ENCODE peak calls at places on chromosomes 1 and 21, in seven cellular contexts. One of them, this sample, is unnamed.

GRCh38 chr1:76425104-76425842 is 350.7 kb downstream of the ST6GALNAC3 start:
- DNase-seq in activated CD8-positive, alpha-beta T cell treated with anti-CD3 and anti-CD28 coated beads, Interleukin-2, amount 10 ng/mL, durations not matched to agents 7 days and 5 days: no peak
- DNase-seq in NCI-H1092 treated with DMSO at 0.1 percent for 48 hours: no peak
- DNase-seq in colonic mucosa: no peak
- DNase-seq in heart right ventricle: no peak
- DNase-seq in PC-3: no peak
- DNase-seq in C1 segment of cervical spinal cord: no peak
- DNase-seq in this sample: no peak

GRCh38 chr1:153532769-153533599 is 2.8 kb downstream of the S100A6 start:
- DNase-seq in NCI-H1092 treated with DMSO at 0.1 percent for 48 hours: peak
- DNase-seq in heart right ventricle: peak
- DNase-seq in colonic mucosa: peak
- DNase-seq in activated CD8-positive, alpha-beta T cell treated with anti-CD3 and anti-CD28 coated beads, Interleukin-2, amount 10 ng/mL, durations not matched to agents 7 days and 5 days: peak
- DNase-seq in C1 segment of cervical spinal cord: peak
- DNase-seq in PC-3: peak
- DNase-seq in this sample: peak

GRCh38 chr1:10553124-10553523 is 78.4 kb downstream of the PEX14 start:
- DNase-seq in PC-3: no peak
- DNase-seq in C1 segment of cervical spinal cord: no peak
- DNase-seq in heart right ventricle: no peak
- DNase-seq in colonic mucosa: no peak
- DNase-seq in NCI-H1092 treated with DMSO at 0.1 percent for 48 hours: no peak
- DNase-seq in activated CD8-positive, alpha-beta T cell treated with anti-CD3 and anti-CD28 coated beads, Interleukin-2, amount 10 ng/mL, durations not matched to agents 7 days and 5 days: no peak
- DNase-seq in this sample: no peak

GRCh38 chr1:25743164-25744139 is 56.5 kb upstream of the SELENON start:
- DNase-seq in C1 segment of cervical spinal cord: peak
- DNase-seq in PC-3: no peak
- DNase-seq in heart right ventricle: peak
- DNase-seq in NCI-H1092 treated with DMSO at 0.1 percent for 48 hours: peak
- DNase-seq in colonic mucosa: peak
- DNase-seq in activated CD8-positive, alpha-beta T cell treated with anti-CD3 and anti-CD28 coated beads, Interleukin-2, amount 10 ng/mL, durations not matched to agents 7 days and 5 days: no peak
- DNase-seq in this sample: no peak

GRCh38 chr1:56081151-56081550 is 498.2 kb downstream of the PLPP3 start:
- DNase-seq in activated CD8-positive, alpha-beta T cell treated with anti-CD3 and anti-CD28 coated beads, Interleukin-2, amount 10 ng/mL, durations not matched to agents 7 days and 5 days: no peak
- DNase-seq in colonic mucosa: no peak
- DNase-seq in heart right ventricle: peak
- DNase-seq in NCI-H1092 treated with DMSO at 0.1 percent for 48 hours: no peak
- DNase-seq in C1 segment of cervical spinal cord: no peak
- DNase-seq in PC-3: no peak
- DNase-seq in this sample: no peak

GRCh38 chr1:43671626-43672330 is 21.8 kb downstream of the KDM4A start:
- DNase-seq in activated CD8-positive, alpha-beta T cell treated with anti-CD3 and anti-CD28 coated beads, Interleukin-2, amount 10 ng/mL, durations not matched to agents 7 days and 5 days: no peak
- DNase-seq in C1 segment of cervical spinal cord: no peak
- DNase-seq in PC-3: no peak
- DNase-seq in colonic mucosa: no peak
- DNase-seq in heart right ventricle: no peak
- DNase-seq in NCI-H1092 treated with DMSO at 0.1 percent for 48 hours: no peak
- DNase-seq in this sample: peak

GRCh38 chr21:37079211-37079824 is 6.3 kb downstream of the TTC3 start:
- DNase-seq in PC-3: peak
- DNase-seq in activated CD8-positive, alpha-beta T cell treated with anti-CD3 and anti-CD28 coated beads, Interleukin-2, amount 10 ng/mL, durations not matched to agents 7 days and 5 days: peak
- DNase-seq in heart right ventricle: no peak
- DNase-seq in colonic mucosa: no peak
- DNase-seq in C1 segment of cervical spinal cord: no peak
- DNase-seq in NCI-H1092 treated with DMSO at 0.1 percent for 48 hours: no peak
- DNase-seq in this sample: no peak

GRCh38 chr1:193614817-193615216 is 428.4 kb upstream of the B3GALT2 start:
- DNase-seq in colonic mucosa: no peak
- DNase-seq in PC-3: peak
- DNase-seq in NCI-H1092 treated with DMSO at 0.1 percent for 48 hours: no peak
- DNase-seq in heart right ventricle: no peak
- DNase-seq in C1 segment of cervical spinal cord: no peak
- DNase-seq in activated CD8-positive, alpha-beta T cell treated with anti-CD3 and anti-CD28 coated beads, Interleukin-2, amount 10 ng/mL, durations not matched to agents 7 days and 5 days: no peak
- DNase-seq in this sample: peak

GRCh38 chr1:205480349-205481278 is 23.9 kb upstream of the CDK18 start:
- DNase-seq in PC-3: no peak
- DNase-seq in C1 segment of cervical spinal cord: no peak
- DNase-seq in colonic mucosa: no peak
- DNase-seq in heart right ventricle: no peak
- DNase-seq in NCI-H1092 treated with DMSO at 0.1 percent for 48 hours: no peak
- DNase-seq in activated CD8-positive, alpha-beta T cell treated with anti-CD3 and anti-CD28 coated beads, Interleukin-2, amount 10 ng/mL, durations not matched to agents 7 days and 5 days: peak
- DNase-seq in this sample: no peak

GRCh38 chr1:241677171-241677570 is 25.1 kb downstream of the WDR64 start:
- DNase-seq in NCI-H1092 treated with DMSO at 0.1 percent for 48 hours: no peak
- DNase-seq in C1 segment of cervical spinal cord: no peak
- DNase-seq in activated CD8-positive, alpha-beta T cell treated with anti-CD3 and anti-CD28 coated beads, Interleukin-2, amount 10 ng/mL, durations not matched to agents 7 days and 5 days: peak
- DNase-seq in PC-3: no peak
- DNase-seq in heart right ventricle: no peak
- DNase-seq in colonic mucosa: no peak
- DNase-seq in this sample: no peak

GRCh38 chr1:215833936-215834729 is 267.0 kb downstream of the KCTD3 start:
- DNase-seq in C1 segment of cervical spinal cord: no peak
- DNase-seq in heart right ventricle: no peak
- DNase-seq in PC-3: peak
- DNase-seq in colonic mucosa: no peak
- DNase-seq in activated CD8-positive, alpha-beta T cell treated with anti-CD3 and anti-CD28 coated beads, Interleukin-2, amount 10 ng/mL, durations not matched to agents 7 days and 5 days: no peak
- DNase-seq in NCI-H1092 treated with DMSO at 0.1 percent for 48 hours: no peak
- DNase-seq in this sample: no peak

GRCh38 chr1:157878059-157878458 is 36.5 kb upstream of the CD5L start:
- DNase-seq in NCI-H1092 treated with DMSO at 0.1 percent for 48 hours: peak
- DNase-seq in PC-3: peak
- DNase-seq in colonic mucosa: no peak
- DNase-seq in activated CD8-positive, alpha-beta T cell treated with anti-CD3 and anti-CD28 coated beads, Interleukin-2, amount 10 ng/mL, durations not matched to agents 7 days and 5 days: no peak
- DNase-seq in C1 segment of cervical spinal cord: no peak
- DNase-seq in heart right ventricle: no peak
- DNase-seq in this sample: peak

GRCh38 chr1:226664413-226665101 is 74.5 kb downstream of the ITPKB start:
- DNase-seq in PC-3: peak
- DNase-seq in heart right ventricle: peak
- DNase-seq in C1 segment of cervical spinal cord: no peak
- DNase-seq in NCI-H1092 treated with DMSO at 0.1 percent for 48 hours: no peak
- DNase-seq in activated CD8-positive, alpha-beta T cell treated with anti-CD3 and anti-CD28 coated beads, Interleukin-2, amount 10 ng/mL, durations not matched to agents 7 days and 5 days: no peak
- DNase-seq in colonic mucosa: no peak
- DNase-seq in this sample: no peak

GRCh38 chr1:94617139-94617805 is 75.7 kb upstream of the F3 start:
- DNase-seq in heart right ventricle: no peak
- DNase-seq in NCI-H1092 treated with DMSO at 0.1 percent for 48 hours: no peak
- DNase-seq in PC-3: peak
- DNase-seq in colonic mucosa: no peak
- DNase-seq in C1 segment of cervical spinal cord: no peak
- DNase-seq in activated CD8-positive, alpha-beta T cell treated with anti-CD3 and anti-CD28 coated beads, Interleukin-2, amount 10 ng/mL, durations not matched to agents 7 days and 5 days: no peak
- DNase-seq in this sample: peak

GRCh38 chr1:99737016-99737415 is 29.4 kb downstream of the FRRS1 start:
- DNase-seq in NCI-H1092 treated with DMSO at 0.1 percent for 48 hours: peak
- DNase-seq in activated CD8-positive, alpha-beta T cell treated with anti-CD3 and anti-CD28 coated beads, Interleukin-2, amount 10 ng/mL, durations not matched to agents 7 days and 5 days: no peak
- DNase-seq in colonic mucosa: peak
- DNase-seq in PC-3: peak
- DNase-seq in C1 segment of cervical spinal cord: no peak
- DNase-seq in heart right ventricle: peak
- DNase-seq in this sample: peak

GRCh38 chr1:160639652-160640051 is 7.2 kb downstream of the SLAMF1 start:
- DNase-seq in activated CD8-positive, alpha-beta T cell treated with anti-CD3 and anti-CD28 coated beads, Interleukin-2, amount 10 ng/mL, durations not matched to agents 7 days and 5 days: no peak
- DNase-seq in colonic mucosa: no peak
- DNase-seq in PC-3: no peak
- DNase-seq in C1 segment of cervical spinal cord: no peak
- DNase-seq in NCI-H1092 treated with DMSO at 0.1 percent for 48 hours: no peak
- DNase-seq in heart right ventricle: no peak
- DNase-seq in this sample: no peak

GRCh38 chr1:187762109-187762508 is 933.4 kb downstream of the PLA2G4A start:
- DNase-seq in NCI-H1092 treated with DMSO at 0.1 percent for 48 hours: no peak
- DNase-seq in activated CD8-positive, alpha-beta T cell treated with anti-CD3 and anti-CD28 coated beads, Interleukin-2, amount 10 ng/mL, durations not matched to agents 7 days and 5 days: no peak
- DNase-seq in heart right ventricle: no peak
- DNase-seq in colonic mucosa: no peak
- DNase-seq in PC-3: no peak
- DNase-seq in C1 segment of cervical spinal cord: no peak
- DNase-seq in this sample: no peak

GRCh38 chr1:8516793-8517556 is 199.1 kb downstream of the SLC45A1 start:
- DNase-seq in colonic mucosa: no peak
- DNase-seq in heart right ventricle: no peak
- DNase-seq in PC-3: no peak
- DNase-seq in activated CD8-positive, alpha-beta T cell treated with anti-CD3 and anti-CD28 coated beads, Interleukin-2, amount 10 ng/mL, durations not matched to agents 7 days and 5 days: no peak
- DNase-seq in NCI-H1092 treated with DMSO at 0.1 percent for 48 hours: no peak
- DNase-seq in C1 segment of cervical spinal cord: peak
- DNase-seq in this sample: no peak